ENCODE peak calls at places on chromosomes 5 and 9, in five cellular contexts. One of them, this sample, is unnamed. For H3K4me1, the result is how much of the 10 kb centered on the place peaks cover.

GRCh38 chr5:154757647-154758406 is 2.6 kb downstream of the LARP1 start:
- DNase-seq in GM12878: no peak
- DNase-seq in IMR-90: peak
- DNase-seq in GM23338: no peak
- DNase-seq in H9: no peak
- DNase-seq in this sample: no peak

GRCh38 chr9:19174127-19174921 is 47.0 kb upstream of the PLIN2 start:
- DNase-seq in H9: peak
- DNase-seq in IMR-90: peak
- DNase-seq in GM12878: peak
- DNase-seq in GM23338: peak
- DNase-seq in this sample: peak

GRCh38 chr5:178298283-178298807 is 65.7 kb upstream of the PHYKPL start:
- DNase-seq in H9: no peak
- DNase-seq in IMR-90: no peak
- DNase-seq in GM23338: no peak
- DNase-seq in GM12878: no peak
- DNase-seq in this sample: no peak

GRCh38 chr9:130631331-130632080 is 32.9 kb upstream of the PRDM12 start:
- DNase-seq in H9: no peak
- DNase-seq in IMR-90: no peak
- DNase-seq in GM12878: no peak
- DNase-seq in GM23338: no peak
- DNase-seq in this sample: no peak

GRCh38 chr9:35002623-35003022 is 13.1 kb downstream of the DNAJB5 start:
- DNase-seq in GM23338: no peak
- DNase-seq in H9: no peak
- DNase-seq in GM12878: no peak
- DNase-seq in IMR-90: no peak
- DNase-seq in this sample: no peak

GRCh38 chr9:32992596-32993238 is 8.7 kb downstream of the APTX start:
- DNase-seq in GM23338: no peak
- DNase-seq in GM12878: no peak
- DNase-seq in H9: no peak
- DNase-seq in IMR-90: peak
- DNase-seq in this sample: no peak

GRCh38 chr5:62312674-62313073 is 6.7 kb downstream of the KIF2A start:
- DNase-seq in IMR-90: no peak
- DNase-seq in GM23338: no peak
- DNase-seq in GM12878: no peak
- DNase-seq in H9: no peak
- DNase-seq in this sample: no peak

GRCh38 chr5:154972476-154973080 is 31.7 kb downstream of the MRPL22 start:
- DNase-seq in GM23338: peak
- DNase-seq in H9: peak
- DNase-seq in GM12878: no peak
- DNase-seq in IMR-90: peak
- DNase-seq in this sample: peak

GRCh38 chr5:151223447-151224264 is at the start of gene CCDC69:
- DNase-seq in H9: peak
- DNase-seq in IMR-90: peak
- DNase-seq in GM12878: no peak
- DNase-seq in GM23338: peak
- DNase-seq in this sample: no peak

GRCh38 chr5:14204785-14205321 is 61.7 kb downstream of the TRIO start:
- DNase-seq in IMR-90: peak
- DNase-seq in H9: no peak
- DNase-seq in GM23338: peak
- DNase-seq in GM12878: no peak
- DNase-seq in this sample: no peak

GRCh38 chr9:14710804-14711203 is 11.7 kb downstream of the CER1 start:
- DNase-seq in IMR-90: peak
- DNase-seq in H9: no peak
- DNase-seq in GM12878: no peak
- DNase-seq in GM23338: no peak
- DNase-seq in this sample: no peak

GRCh38 chr9:111898331-111899096 is 1.9 kb downstream of the UGCG start:
- DNase-seq in GM12878: no peak
- DNase-seq in H9: no peak
- DNase-seq in IMR-90: no peak
- DNase-seq in GM23338: no peak
- DNase-seq in this sample: no peak
- H3K4me1 ChIP-seq in GM12878: under half
- H3K4me1 ChIP-seq in H9: under half
- H3K4me1 ChIP-seq in IMR-90: under half
- H3K4me1 ChIP-seq in GM23338: under half
- H3K4me1 ChIP-seq in this sample: under half

DNA sequence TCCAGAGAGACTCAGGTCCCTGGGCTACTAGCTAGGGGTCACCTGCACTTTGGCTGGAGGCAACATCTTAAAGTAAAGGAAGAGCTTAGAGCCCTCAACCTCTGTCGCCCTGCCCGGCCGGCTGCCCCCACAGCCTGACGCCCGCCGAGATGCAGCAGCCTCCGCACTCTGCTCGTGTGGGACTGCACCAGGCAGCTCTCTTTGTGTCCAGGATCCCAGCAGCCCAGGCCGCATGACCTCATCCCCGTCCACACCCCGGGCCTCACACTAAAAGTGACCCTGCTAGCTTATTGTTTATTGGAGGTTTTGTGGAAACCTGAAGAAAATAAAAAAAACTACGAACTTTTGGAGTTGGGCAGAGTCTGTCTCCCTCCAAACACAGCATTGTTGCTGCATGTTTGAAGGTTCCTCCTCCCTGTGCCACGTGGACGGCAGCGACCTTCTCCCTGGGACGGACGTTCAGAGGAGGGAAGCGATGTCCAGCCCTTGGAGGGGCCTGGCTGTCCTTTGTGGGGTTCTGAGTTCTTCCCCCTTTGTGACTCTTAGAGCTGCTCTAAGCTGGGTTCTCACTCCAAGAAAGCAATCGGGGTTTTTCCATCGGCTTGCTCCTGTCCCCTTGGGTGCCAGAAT is 103.6 kb upstream of the COL5A1 start:
- DNase-seq in GM12878: no peak
- DNase-seq in GM23338: no peak
- DNase-seq in H9: no peak
- DNase-seq in IMR-90: no peak
- DNase-seq in this sample: no peak
- H3K4me2 ChIP-seq in GM12878: no peak
- H3K4me2 ChIP-seq in GM23338: no peak
- H3K4me2 ChIP-seq in H9: no peak
- H3K4me2 ChIP-seq in IMR-90: no peak
- H3K4me2 ChIP-seq in this sample: no peak

DNA sequence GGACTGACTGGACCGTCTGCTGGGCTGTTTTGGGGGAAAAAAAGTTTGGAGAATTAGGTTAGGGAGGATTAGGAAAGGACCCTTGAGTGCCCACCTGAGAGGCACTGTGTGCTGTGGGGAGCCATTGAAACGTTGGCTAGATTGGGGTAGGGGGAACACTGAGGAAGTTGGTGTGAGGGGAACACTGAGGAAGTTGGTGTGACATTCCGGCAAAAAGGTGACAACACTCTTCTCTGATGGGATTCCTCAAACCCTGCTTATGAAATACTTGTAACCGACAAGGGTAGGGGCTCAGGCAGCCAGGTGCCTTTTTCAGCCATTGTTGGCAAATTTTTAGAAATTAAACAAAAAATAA is 1.0 kb downstream of the CYSTM1 start:
- DNase-seq in GM23338: peak
- DNase-seq in H9: no peak
- DNase-seq in GM12878: no peak
- DNase-seq in IMR-90: no peak
- DNase-seq in this sample: no peak
- H3K4me1 ChIP-seq in GM23338: under half
- H3K4me1 ChIP-seq in H9: under half
- H3K4me1 ChIP-seq in GM12878: under half
- H3K4me1 ChIP-seq in IMR-90: under half
- H3K4me1 ChIP-seq in this sample: under half

GRCh38 chr5:33671700-33672291 is 220.0 kb downstream of the ADAMTS12 start:
- DNase-seq in GM23338: no peak
- DNase-seq in GM12878: no peak
- DNase-seq in IMR-90: no peak
- DNase-seq in H9: no peak
- DNase-seq in this sample: no peak

GRCh38 chr5:33679791-33680190 is 212.0 kb downstream of the ADAMTS12 start:
- DNase-seq in H9: no peak
- DNase-seq in GM23338: no peak
- DNase-seq in IMR-90: peak
- DNase-seq in GM12878: no peak
- DNase-seq in this sample: no peak

GRCh38 chr5:33675958-33676464 is 215.8 kb downstream of the ADAMTS12 start:
- DNase-seq in H9: no peak
- DNase-seq in GM12878: peak
- DNase-seq in GM23338: no peak
- DNase-seq in IMR-90: no peak
- DNase-seq in this sample: no peak
- H3K4me2 ChIP-seq in H9: no peak
- H3K4me2 ChIP-seq in GM12878: peak
- H3K4me2 ChIP-seq in GM23338: no peak
- H3K4me2 ChIP-seq in IMR-90: no peak
- H3K4me2 ChIP-seq in this sample: no peak

DNA sequence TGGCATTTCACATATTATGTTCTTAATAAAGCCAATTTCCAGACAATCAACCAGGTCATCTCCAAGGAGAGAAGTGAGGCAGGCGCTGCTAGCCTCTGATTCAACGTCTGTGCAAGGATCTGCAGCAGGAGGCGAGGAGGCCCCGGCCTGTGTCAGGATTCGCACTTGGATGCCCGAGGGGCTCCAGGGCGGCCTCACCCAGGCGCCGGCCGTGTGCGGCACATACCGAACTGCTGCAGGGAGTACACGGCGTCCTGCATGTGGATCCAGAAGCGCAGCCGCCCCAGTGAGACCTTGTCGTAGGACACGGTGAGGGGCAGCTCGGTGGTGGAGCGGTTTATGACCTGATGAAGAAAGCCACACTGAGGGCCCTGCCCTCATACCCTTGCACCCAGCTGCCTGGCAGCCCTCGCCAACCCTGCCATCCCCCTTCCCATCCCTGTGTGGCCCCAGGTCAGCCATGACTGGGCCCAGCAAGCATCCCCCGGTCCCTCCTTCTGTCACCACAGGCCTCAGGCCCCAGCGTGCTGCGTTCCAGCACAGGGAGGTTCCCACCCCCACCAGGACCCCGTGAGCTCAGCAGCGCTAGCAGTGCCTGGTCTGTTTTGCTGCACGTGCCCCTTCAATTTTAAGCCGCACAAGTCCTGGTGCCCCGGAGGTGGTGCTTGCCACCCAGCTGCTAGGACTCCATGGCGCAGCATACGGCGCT is 9.9 kb downstream of the CLPTM1L start:
- DNase-seq in GM12878: no peak
- DNase-seq in GM23338: no peak
- DNase-seq in H9: no peak
- DNase-seq in IMR-90: no peak
- DNase-seq in this sample: no peak
- H3K4me1 ChIP-seq in GM12878: under half
- H3K4me1 ChIP-seq in GM23338: under half
- H3K4me1 ChIP-seq in H9: under half
- H3K4me1 ChIP-seq in IMR-90: under half
- H3K4me1 ChIP-seq in this sample: under half

GRCh38 chr9:134936762-134937555 is 19.2 kb upstream of the FCN1 start:
- DNase-seq in H9: no peak
- DNase-seq in IMR-90: no peak
- DNase-seq in GM23338: no peak
- DNase-seq in GM12878: peak
- DNase-seq in this sample: no peak
- H3K4me2 ChIP-seq in H9: no peak
- H3K4me2 ChIP-seq in IMR-90: no peak
- H3K4me2 ChIP-seq in GM23338: no peak
- H3K4me2 ChIP-seq in GM12878: peak
- H3K4me2 ChIP-seq in this sample: no peak

GRCh38 chr5:160262665-160263064 is 33.4 kb downstream of the FABP6 start:
- DNase-seq in GM23338: no peak
- DNase-seq in GM12878: no peak
- DNase-seq in IMR-90: no peak
- DNase-seq in H9: no peak
- DNase-seq in this sample: peak
- H3K4me1 ChIP-seq in GM23338: under half
- H3K4me1 ChIP-seq in GM12878: under half
- H3K4me1 ChIP-seq in IMR-90: under half
- H3K4me1 ChIP-seq in H9: under half
- H3K4me1 ChIP-seq in this sample: under half